ENCODE peak calls at places on chromosomes 13 and 19, in nine cellular contexts. X, L, E, I, R, P, K, B and Y are unnamed samples.

GRCh38 chr19:55247621-55248099 is 11.2 kb downstream of the PPP6R1 start:
- DNase-seq in I (no peak), K (no peak), R (peak), P (no peak), L (peak), B (peak), X (no peak), E (peak), Y (peak)

GRCh38 chr13:34464011-34464410 is 478.1 kb upstream of the NBEA start:
- DNase-seq in E (no peak), I (no peak), B (no peak), R (no peak), L (no peak), P (peak), X (no peak), K (no peak), Y (no peak)

GRCh38 chr13:30607908-30608307 is 9.8 kb upstream of the USPL1 start:
- DNase-seq in K (no peak), P (no peak), I (no peak), B (no peak), R (no peak), E (no peak), L (no peak), X (peak), Y (no peak)

GRCh38 chr13:43558942-43559341 is 227.8 kb downstream of the ENOX1 start:
- DNase-seq in B (no peak), X (no peak), E (no peak), P (no peak), L (no peak), I (no peak), K (no peak), R (no peak), Y (no peak)

GRCh38 chr13:94811753-94812152 is 99.4 kb upstream of the SOX21 start:
- DNase-seq in B (no peak), I (no peak), E (no peak), L (no peak), K (no peak), R (no peak), P (no peak), X (no peak), Y (no peak)

GRCh38 chr19:10193666-10194499 is 870 bp downstream of the DNMT1 start:
- DNase-seq in K (no peak), R (no peak), P (peak), B (peak), E (no peak), X (peak), L (no peak), I (peak), Y (no peak)

GRCh38 chr13:42581427-42581826 is 7.5 kb downstream of the TNFSF11 start:
- DNase-seq in L (no peak), I (no peak), B (no peak), E (no peak), P (no peak), K (no peak), R (no peak), X (no peak), Y (no peak)

GRCh38 chr19:46862974-46863632 is 2.3 kb downstream of the ARHGAP35 start:
- DNase-seq in B (peak), K (no peak), I (no peak), E (no peak), R (no peak), P (no peak), L (no peak), X (no peak), Y (no peak)

GRCh38 chr19:51742736-51743288 is 8.9 kb downstream of the FPR1 start:
- DNase-seq in R (no peak), I (no peak), P (no peak), L (no peak), X (no peak), E (no peak), B (no peak), K (no peak), Y (no peak)

GRCh38 chr19:10096615-10096963 is 5.9 kb downstream of the ANGPTL6 start:
- DNase-seq in B (no peak), I (no peak), K (no peak), R (no peak), X (no peak), L (peak), E (peak), P (no peak), Y (no peak)

GRCh38 chr13:40102854-40103253 is 447.4 kb downstream of the COG6 start:
- DNase-seq in R (peak), E (no peak), P (peak), X (peak), B (no peak), L (peak), K (peak), I (peak), Y (no peak)

GRCh38 chr19:32336259-32337111 is 8.9 kb upstream of the ZNF507 start:
- DNase-seq in K (no peak), R (no peak), P (peak), X (no peak), L (no peak), E (no peak), I (peak), B (no peak), Y (no peak)
- H3K4me3 ChIP-seq in K (peak), R (no peak), P (no peak), X (no peak), L (no peak), E (no peak), I (peak), B (no peak), Y (peak)

DNA sequence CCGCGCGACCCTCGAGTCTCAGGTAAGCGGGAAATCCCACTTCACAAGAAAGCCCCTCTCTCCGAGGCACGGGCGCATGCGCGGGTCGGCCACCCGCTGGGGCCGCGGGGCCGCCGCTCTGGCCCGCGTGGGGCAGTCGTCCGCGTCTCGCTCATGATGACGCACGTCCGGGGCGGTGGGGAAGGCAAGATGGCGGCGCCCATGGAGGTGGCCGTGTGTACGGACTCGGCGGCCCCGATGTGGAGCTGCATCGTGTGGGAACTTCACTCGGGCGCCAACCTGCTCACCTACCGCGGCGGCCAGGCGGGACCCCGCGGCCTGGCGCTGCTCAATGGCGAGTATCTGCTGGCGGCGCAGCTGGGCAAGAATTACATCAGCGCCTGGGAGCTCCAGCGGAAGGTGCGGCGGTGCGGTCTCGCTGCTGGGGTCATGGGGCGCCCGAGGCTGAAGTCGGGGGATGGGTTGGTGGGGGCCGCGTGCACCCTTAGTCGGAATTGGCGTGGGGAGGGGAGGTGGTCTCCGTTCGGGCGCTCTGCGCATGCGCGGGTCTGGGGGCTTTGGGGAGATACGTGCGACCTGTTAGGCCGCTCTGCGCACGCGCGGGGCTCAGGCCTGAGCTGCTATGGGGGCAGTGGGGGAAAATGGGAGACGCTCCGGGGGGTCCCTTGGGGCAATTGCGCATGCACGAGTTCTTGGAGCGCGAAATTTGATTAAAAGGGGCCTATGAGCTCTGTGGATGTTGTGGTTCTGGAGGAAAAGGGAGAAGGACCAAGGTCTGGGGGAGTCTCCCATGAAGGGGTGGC is at the start of gene WDR18:
- DNase-seq in L (peak), K (peak), I (peak), R (no peak), X (peak), B (peak), E (peak), P (peak), Y (peak)
- TF ChIP-seq CTCF in L (peak), K (no peak), I (peak), R (no peak), X (no peak), B (no peak), E (no peak), P (no peak), Y (no peak)

GRCh38 chr19:39778763-39779162 is at the start of gene LEUTX:
- DNase-seq in I (no peak), P (no peak), X (no peak), B (no peak), K (no peak), E (no peak), R (no peak), L (no peak), Y (no peak)
- H3K4me3 ChIP-seq in I (no peak), P (no peak), X (no peak), B (no peak), K (no peak), E (no peak), R (no peak), L (no peak), Y (no peak)

DNA sequence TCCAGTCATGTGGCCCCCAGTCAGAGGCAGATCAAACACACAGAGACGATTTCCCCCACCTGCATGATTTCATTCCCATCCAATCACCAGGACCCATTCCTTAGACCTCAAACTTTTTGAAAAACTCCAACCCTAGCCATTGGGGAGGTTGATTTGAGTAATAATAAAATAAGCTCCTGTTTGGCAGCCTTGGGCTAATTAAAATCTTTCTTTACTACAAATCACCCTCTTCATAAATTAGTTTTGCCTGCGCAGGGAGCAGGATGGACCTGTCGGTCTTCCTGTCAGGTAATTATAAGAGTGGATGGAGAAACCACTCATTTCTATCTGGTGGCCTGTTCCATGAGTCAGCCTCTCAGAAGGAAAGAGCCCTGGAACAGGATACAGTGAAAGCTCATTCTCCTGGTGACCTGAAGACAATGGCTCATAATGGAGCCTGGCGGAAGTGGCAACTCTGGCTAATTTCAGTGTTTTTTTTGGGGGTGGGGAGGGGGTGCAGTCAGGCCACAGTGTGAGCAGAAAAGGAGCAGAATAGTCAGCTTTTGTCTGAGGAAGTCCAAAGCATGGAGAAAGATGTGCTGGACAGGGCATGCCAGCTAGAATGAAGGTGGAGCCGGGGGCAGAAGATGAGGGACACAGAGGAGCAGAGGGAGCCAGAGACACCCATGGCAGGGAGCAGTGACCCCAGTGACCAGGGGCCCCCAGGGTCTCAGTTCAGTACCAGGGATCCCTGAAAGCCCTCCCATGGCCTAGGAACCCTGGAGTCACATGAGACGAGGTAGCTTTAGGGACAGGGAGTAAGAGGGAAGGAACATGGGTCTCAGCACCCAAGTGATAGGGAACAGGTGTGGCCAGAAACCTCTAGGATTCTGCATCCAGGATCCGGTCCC is 31.8 kb upstream of the PSG9 start:
- DNase-seq in E (no peak), K (no peak), P (no peak), L (no peak), R (no peak), B (no peak), I (no peak), X (no peak), Y (no peak)
- TF ChIP-seq CTCF in E (no peak), K (no peak), P (no peak), L (no peak), R (no peak), B (no peak), I (no peak), X (no peak), Y (no peak)

GRCh38 chr19:4723465-4724251 is at the start of gene DPP9:
- DNase-seq in K (peak), X (peak), B (peak), E (peak), P (peak), L (peak), I (peak), R (peak), Y (peak)
- H3K4me3 ChIP-seq in K (peak), X (peak), B (peak), E (peak), P (peak), L (peak), I (peak), R (peak), Y (peak)

GRCh38 chr19:11673608-11674041 is 65.1 kb downstream of the ZNF823 start:
- DNase-seq in B (peak), K (no peak), X (no peak), L (peak), I (peak), E (peak), P (peak), R (no peak), Y (no peak)
- TF ChIP-seq CTCF in B (peak), K (peak), X (no peak), L (peak), I (peak), E (peak), P (peak), R (peak), Y (peak)